ENCODE peak calls at places on chromosomes 3 and 15, in seven cellular contexts. C is HuH-7; R is activated naive CD4-positive, alpha-beta T cell; D is NCI-H748 treated with DMSO at 0.1 percent for 48 hours; O is GM20000; M is ascending aorta; P is hypothalamus. Q is an unnamed sample.
A peak's percentile ranks its signal among the peaks of the same experiment; 100 is the strongest.

GRCh38 chr3:41318520-41318919 is 119.2 kb downstream of the CTNNB1 start:
- DNase-seq in C (no peak), R (no peak), D (no peak), O (no peak), M (no peak), P (no peak), Q (no peak)

GRCh38 chr3:195103623-195104022 is 167.3 kb downstream of the XXYLT1 start:
- DNase-seq in C (no peak), R (no peak), D (no peak), O (no peak), M (no peak), P (no peak), Q (no peak)

GRCh38 chr3:55337641-55338174 is 149.4 kb downstream of the WNT5A start:
- DNase-seq in C (no peak), R (no peak), D (no peak), O (no peak), M (no peak), P (no peak), Q (no peak)

GRCh38 chr3:6452974-6453373 is 407.9 kb upstream of the GRM7 start:
- DNase-seq in C (no peak), R (no peak), D (no peak), O (no peak), M (no peak), P (no peak), Q (no peak)

GRCh38 chr3:59872121-59872520 is 822.3 kb upstream of the CFAP20DC start:
- DNase-seq in C (no peak), R (no peak), D (no peak), O (no peak), M (no peak), P (no peak), Q (no peak)

GRCh38 chr15:40251455-40252140 is 12.7 kb downstream of the PAK6 start:
- DNase-seq in C (no peak), R (no peak), D (no peak), O (no peak), M (no peak), P (no peak), Q (no peak)

GRCh38 chr3:16999871-17000270 is 115.1 kb downstream of the PLCL2 start:
- DNase-seq in C (no peak), R (no peak), D (no peak), O (no peak), M (no peak), P (no peak), Q (no peak)

GRCh38 chr3:40213556-40213955 is 96.0 kb upstream of the EIF1B start:
- DNase-seq in C (no peak), R (no peak), D (no peak), O (no peak), M (no peak), P (no peak), Q (no peak)

GRCh38 chr3:177703788-177704187 is 506.5 kb upstream of the TBL1XR1 start:
- DNase-seq in C (no peak), R (no peak), D (no peak), O (no peak), M (no peak), P (no peak), Q (no peak)

GRCh38 chr15:73882761-73883419 is 9.5 kb downstream of the TBC1D21 start:
- DNase-seq in C (no peak), R (no peak), D (no peak), O (no peak), M (no peak), P (no peak), Q (no peak)

GRCh38 chr15:76239786-76240185 is 71.5 kb downstream of the ETFA start:
- DNase-seq in C (no peak), R (no peak), D (no peak), O (no peak), M (no peak), P (no peak), Q (no peak)

GRCh38 chr3:161354554-161354953 is 16.8 kb downstream of the SPTSSB start:
- DNase-seq in C (no peak), R (no peak), D (no peak), O (no peak), M (no peak), P (no peak), Q (no peak)

GRCh38 chr3:187321766-187322165 is 30.2 kb upstream of the MASP1 start:
- DNase-seq in C (no peak), R (no peak), D (no peak), O (no peak), M (no peak), P (no peak), Q (no peak)

GRCh38 chr15:77012868-77013267 is 17.9 kb downstream of the PSTPIP1 start:
- DNase-seq in C (no peak), R (no peak), D (no peak), O (peak; percentile 47), M (no peak), P (no peak), Q (no peak)

GRCh38 chr3:123757281-123757940 is 126.7 kb downstream of the MYLK start:
- DNase-seq in C (no peak), R (no peak), D (no peak), O (no peak), M (no peak), P (peak; percentile 52), Q (no peak)